ENCODE peak calls at places on chromosomes 13 and 19, in ten cellular contexts. K is substantia nigra; B is neural progenitor cell; E is DMS 273 treated with DMSO at 0.1 percent for 48 hours; T is body of pancreas; P is activated gamma-delta T cell treated with Interleukin-2 at 50 U/mL for 16 hours; Q is activated CD4-positive, CD25-positive, alpha-beta regulatory T cell treated with anti-CD3 and anti-CD28 coated beads, Interleukin-2, amount 50 U/mL, for 16 hours; L is suprapubic skin; O is choroid plexus epithelial cell; H is NCI-H2029 treated with DMSO at 0.1 percent for 48 hours. J is an unnamed sample.

GRCh38 chr19:46133101-46133627 is 8.7 kb upstream of the IGFL3 start:
- DNase-seq in K (no peak), B (peak), E (peak), T (peak), P (no peak), Q (no peak), L (no peak), O (peak), H (peak), J (peak)

GRCh38 chr19:38399081-38399480 is 3.8 kb upstream of the FAM98C start:
- DNase-seq in K (no peak), B (no peak), E (no peak), T (no peak), P (no peak), Q (no peak), L (no peak), O (no peak), H (no peak), J (no peak)

GRCh38 chr13:39788097-39788496 is 132.6 kb downstream of the COG6 start:
- DNase-seq in K (no peak), B (no peak), E (no peak), T (no peak), P (no peak), Q (no peak), L (no peak), O (no peak), H (no peak), J (no peak)

GRCh38 chr19:525029-525428 is 6.5 kb upstream of the CDC34 start:
- DNase-seq in K (no peak), B (no peak), E (no peak), T (no peak), P (no peak), Q (no peak), L (no peak), O (no peak), H (no peak), J (no peak)

GRCh38 chr13:108609353-108609752 is 20.1 kb upstream of the MYO16 start:
- DNase-seq in K (no peak), B (peak), E (no peak), T (no peak), P (no peak), Q (no peak), L (no peak), O (peak), H (no peak), J (no peak)

GRCh38 chr13:95603887-95604533 is 40.5 kb downstream of the DZIP1 start:
- DNase-seq in K (no peak), B (no peak), E (no peak), T (peak), P (no peak), Q (no peak), L (no peak), O (peak), H (peak), J (peak)

GRCh38 chr13:20349564-20350379 is 117.7 kb upstream of the GJB6 start:
- DNase-seq in K (no peak), B (peak), E (no peak), T (peak), P (no peak), Q (no peak), L (no peak), O (no peak), H (no peak), J (peak)

GRCh38 chr13:30113983-30114491 is 193.3 kb downstream of the KATNAL1 start:
- DNase-seq in K (no peak), B (peak), E (no peak), T (peak), P (no peak), Q (no peak), L (no peak), O (no peak), H (no peak), J (peak)

GRCh38 chr19:34475026-34475974 is 6.3 kb upstream of the WTIP start:
- DNase-seq in K (no peak), B (no peak), E (no peak), T (no peak), P (no peak), Q (no peak), L (no peak), O (peak), H (no peak), J (no peak)

GRCh38 chr19:39031368-39032163 is 783 bp downstream of the FBXO27 start:
- DNase-seq in K (peak), B (peak), E (peak), T (peak), P (peak), Q (peak), L (peak), O (peak), H (peak), J (peak)

GRCh38 chr19:33678796-33679195 is 57.0 kb downstream of the CHST8 start:
- DNase-seq in K (peak), B (no peak), E (no peak), T (peak), P (no peak), Q (no peak), L (peak), O (no peak), H (peak), J (no peak)

GRCh38 chr13:51928231-51928630 is 66.5 kb downstream of the CCDC70 start:
- DNase-seq in K (no peak), B (no peak), E (no peak), T (no peak), P (no peak), Q (no peak), L (no peak), O (no peak), H (peak), J (no peak)

GRCh38 chr13:20340759-20341161 is 108.6 kb upstream of the GJB6 start:
- DNase-seq in K (no peak), B (no peak), E (no peak), T (no peak), P (no peak), Q (no peak), L (peak), O (peak), H (no peak), J (no peak)

GRCh38 chr13:36814465-36814864 is 4.6 kb upstream of the RFXAP start:
- DNase-seq in K (no peak), B (no peak), E (no peak), T (no peak), P (no peak), Q (no peak), L (no peak), O (peak), H (no peak), J (no peak)

GRCh38 chr13:37959284-37959683 is 89.7 kb upstream of the TRPC4 start:
- DNase-seq in K (no peak), B (no peak), E (no peak), T (no peak), P (no peak), Q (no peak), L (no peak), O (no peak), H (no peak), J (no peak)

GRCh38 chr13:99406799-99407201 is 94.5 kb upstream of the TM9SF2 start:
- DNase-seq in K (no peak), B (no peak), E (no peak), T (no peak), P (no peak), Q (no peak), L (peak), O (peak), H (no peak), J (no peak)

GRCh38 chr19:50047686-50048085 is 21.9 kb downstream of the ZNF473 start:
- DNase-seq in K (no peak), B (no peak), E (no peak), T (no peak), P (no peak), Q (no peak), L (no peak), O (no peak), H (no peak), J (no peak)

GRCh38 chr19:50695251-50696064 is 24.1 kb downstream of the SHANK1 start:
- DNase-seq in K (no peak), B (peak), E (no peak), T (peak), P (peak), Q (no peak), L (no peak), O (no peak), H (no peak), J (peak)

GRCh38 chr19:8396563-8397203 is 6.5 kb downstream of the RAB11B start:
- DNase-seq in K (peak), B (peak), E (no peak), T (peak), P (peak), Q (peak), L (peak), O (peak), H (no peak), J (peak)

GRCh38 chr19:13007292-13008045 is 12.2 kb downstream of the NFIX start:
- DNase-seq in K (peak), B (no peak), E (no peak), T (peak), P (no peak), Q (no peak), L (peak), O (no peak), H (no peak), J (peak)

GRCh38 chr19:16013181-16013850 is 63.0 kb upstream of the TPM4 start:
- DNase-seq in K (no peak), B (no peak), E (no peak), T (no peak), P (no peak), Q (no peak), L (no peak), O (no peak), H (no peak), J (no peak)

GRCh38 chr13:28442872-28443271 is 52.1 kb downstream of the FLT1 start:
- DNase-seq in K (no peak), B (no peak), E (no peak), T (no peak), P (no peak), Q (no peak), L (no peak), O (no peak), H (no peak), J (no peak)

GRCh38 chr13:82791035-82791434 is 1091.2 kb downstream of the SLITRK1 start:
- DNase-seq in K (no peak), B (no peak), E (no peak), T (no peak), P (no peak), Q (no peak), L (no peak), O (no peak), H (no peak), J (no peak)

GRCh38 chr19:34341935-34342680 is 22.9 kb upstream of the GPI start:
- DNase-seq in K (no peak), B (no peak), E (no peak), T (no peak), P (no peak), Q (no peak), L (no peak), O (no peak), H (no peak), J (no peak)

GRCh38 chr19:33440682-33441081 is 67.2 kb downstream of the CEBPG start:
- DNase-seq in K (no peak), B (no peak), E (no peak), T (no peak), P (no peak), Q (no peak), L (no peak), O (no peak), H (no peak), J (no peak)

GRCh38 chr13:111967572-111968201 is 99.3 kb upstream of the SOX1 start:
- DNase-seq in K (peak), B (no peak), E (no peak), T (no peak), P (no peak), Q (no peak), L (no peak), O (no peak), H (no peak), J (no peak)

GRCh38 chr19:32928806-32929205 is 43.0 kb downstream of the CEP89 start:
- DNase-seq in K (no peak), B (no peak), E (no peak), T (no peak), P (no peak), Q (no peak), L (no peak), O (peak), H (peak), J (no peak)

GRCh38 chr19:34096020-34096915 is 76.0 kb upstream of the LSM14A start:
- DNase-seq in K (no peak), B (peak), E (peak), T (no peak), P (no peak), Q (no peak), L (no peak), O (peak), H (peak), J (no peak)

GRCh38 chr19:43662487-43662886 is 7.5 kb downstream of the PLAUR start:
- DNase-seq in K (no peak), B (peak), E (no peak), T (no peak), P (no peak), Q (no peak), L (no peak), O (peak), H (no peak), J (no peak)

J was measured in thyroid gland.